ENCODE peak calls at places on chromosomes 6 and 20, in nine cellular contexts. O is esophagus squamous epithelium, J is prostate gland, A is body of pancreas, V is A549, Q is gastrocnemius medialis, P is thyroid gland, Z is uterus, B is heart left ventricle. I is an unnamed sample.

GRCh38 chr6:48736486-48737206 is 625.6 kb upstream of the PTCHD4 start:
- DNase-seq in O (no peak), J (no peak), A (no peak), V (no peak), Q (no peak), P (no peak), Z (no peak), B (no peak), I (no peak)

GRCh38 chr6:217048-217659 is 75.1 kb upstream of the DUSP22 start:
- DNase-seq in O (no peak), J (no peak), A (no peak), V (peak), Q (no peak), P (no peak), Z (no peak), B (no peak), I (peak)

GRCh38 chr20:62356948-62357667 is 10.0 kb downstream of the LAMA5 start:
- DNase-seq in O (no peak), J (no peak), A (peak), V (no peak), Q (no peak), P (no peak), Z (peak), B (peak), I (peak)

GRCh38 chr6:14664112-14664592 is 546.6 kb downstream of the CD83 start:
- DNase-seq in O (no peak), J (no peak), A (no peak), V (no peak), Q (no peak), P (no peak), Z (no peak), B (no peak), I (no peak)

GRCh38 chr6:132391391-132392291 is 9.6 kb downstream of the MOXD1 start:
- DNase-seq in O (peak), J (no peak), A (peak), V (no peak), Q (no peak), P (peak), Z (peak), B (peak), I (no peak)

GRCh38 chr6:166578536-166579233 is 7.8 kb downstream of the RAMACL start:
- DNase-seq in O (no peak), J (no peak), A (no peak), V (no peak), Q (no peak), P (no peak), Z (no peak), B (no peak), I (no peak)

GRCh38 chr20:48691523-48691922 is 136.3 kb downstream of the PREX1 start:
- DNase-seq in O (no peak), J (no peak), A (no peak), V (no peak), Q (no peak), P (no peak), Z (no peak), B (no peak), I (no peak)

GRCh38 chr6:136134751-136135150 is 115.4 kb downstream of the MTFR2 start:
- DNase-seq in O (no peak), J (no peak), A (no peak), V (no peak), Q (no peak), P (no peak), Z (no peak), B (no peak), I (no peak)

DNA sequence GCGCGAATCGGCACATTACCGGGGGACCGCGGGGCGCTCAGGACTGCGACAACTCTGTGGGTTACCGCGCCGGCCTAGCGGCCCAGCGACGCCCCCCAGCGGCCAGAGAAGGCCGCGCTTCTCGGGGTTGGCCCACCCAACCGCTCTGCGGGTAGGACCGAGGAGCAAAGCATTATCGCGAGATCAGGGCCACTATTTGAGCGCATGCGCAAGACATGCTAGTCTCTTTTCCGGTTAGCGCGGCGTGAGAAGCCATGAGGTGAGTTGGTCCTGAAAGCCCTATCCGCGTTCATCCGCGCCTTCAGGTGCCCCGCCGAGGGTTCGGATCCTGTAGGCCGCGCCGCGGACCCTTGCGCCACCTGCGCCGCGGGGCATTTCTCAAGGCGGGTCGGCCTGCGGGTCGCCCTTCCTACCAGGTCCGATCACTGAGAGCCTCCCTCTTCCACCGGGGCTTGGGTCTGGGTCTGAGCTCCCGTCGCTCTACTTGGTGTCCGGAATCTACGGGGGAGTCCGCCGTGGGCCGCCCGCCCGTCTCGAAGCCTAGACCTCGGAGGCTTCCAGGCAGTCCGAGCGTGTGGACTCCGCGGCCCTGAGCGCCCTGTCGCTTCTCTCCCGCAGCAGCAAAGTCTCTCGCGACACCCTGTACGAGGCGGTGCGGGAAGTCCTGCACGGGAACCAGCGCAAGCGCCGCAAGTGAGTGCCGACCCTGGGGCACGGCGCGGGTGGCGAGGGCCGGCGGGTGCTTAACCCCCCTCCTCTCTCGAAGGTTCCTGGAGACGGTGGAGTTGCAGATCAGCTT is at the start of gene RPL10A:
- DNase-seq in O (peak), J (peak), A (peak), V (peak), Q (peak), P (peak), Z (peak), B (peak), I (peak)
- TF ChIP-seq POLR2A in O (no peak), J (peak), A (peak), V (peak), Q (peak), P (peak), Z (peak), B (no peak), I (peak)

DNA sequence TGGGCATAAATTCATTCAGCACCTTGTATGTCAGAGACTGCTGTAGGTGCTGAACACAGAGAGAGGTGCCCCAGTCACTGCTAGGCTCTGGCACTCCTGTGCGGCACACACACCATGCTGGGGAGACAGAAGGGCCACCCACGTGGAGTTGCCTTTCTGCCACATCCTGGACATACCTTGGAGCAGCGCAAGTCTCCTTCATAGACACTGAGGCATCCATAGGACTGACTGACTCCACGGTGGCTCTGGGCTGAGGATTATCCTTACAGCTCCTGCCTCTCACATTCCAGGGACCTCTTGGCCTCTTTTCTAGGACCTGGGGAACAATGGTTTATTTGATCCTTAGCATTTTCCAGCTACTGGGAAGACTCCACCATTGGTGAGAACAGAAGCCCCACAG is 26.0 kb upstream of the SLC22A23 start:
- DNase-seq in O (no peak), J (no peak), A (no peak), V (no peak), Q (no peak), P (no peak), Z (no peak), B (no peak), I (no peak)
- TF ChIP-seq POLR2A in O (no peak), J (no peak), A (no peak), V (no peak), Q (no peak), P (no peak), Z (no peak), B (no peak), I (no peak)

GRCh38 chr20:64069209-64069613 is 6.2 kb downstream of the TCEA2 start:
- DNase-seq in O (no peak), J (no peak), A (no peak), V (no peak), Q (no peak), P (no peak), Z (no peak), B (no peak), I (no peak)
- TF ChIP-seq POLR2A in O (no peak), J (no peak), A (no peak), V (no peak), Q (no peak), P (no peak), Z (no peak), B (no peak), I (no peak)

GRCh38 chr6:147416622-147417021 is 91.9 kb upstream of the SAMD5 start:
- DNase-seq in O (no peak), J (no peak), A (no peak), V (no peak), Q (no peak), P (no peak), Z (no peak), B (no peak), I (no peak)
- TF ChIP-seq POLR2A in O (no peak), J (no peak), A (no peak), V (no peak), Q (no peak), P (no peak), Z (no peak), B (no peak), I (no peak)

DNA sequence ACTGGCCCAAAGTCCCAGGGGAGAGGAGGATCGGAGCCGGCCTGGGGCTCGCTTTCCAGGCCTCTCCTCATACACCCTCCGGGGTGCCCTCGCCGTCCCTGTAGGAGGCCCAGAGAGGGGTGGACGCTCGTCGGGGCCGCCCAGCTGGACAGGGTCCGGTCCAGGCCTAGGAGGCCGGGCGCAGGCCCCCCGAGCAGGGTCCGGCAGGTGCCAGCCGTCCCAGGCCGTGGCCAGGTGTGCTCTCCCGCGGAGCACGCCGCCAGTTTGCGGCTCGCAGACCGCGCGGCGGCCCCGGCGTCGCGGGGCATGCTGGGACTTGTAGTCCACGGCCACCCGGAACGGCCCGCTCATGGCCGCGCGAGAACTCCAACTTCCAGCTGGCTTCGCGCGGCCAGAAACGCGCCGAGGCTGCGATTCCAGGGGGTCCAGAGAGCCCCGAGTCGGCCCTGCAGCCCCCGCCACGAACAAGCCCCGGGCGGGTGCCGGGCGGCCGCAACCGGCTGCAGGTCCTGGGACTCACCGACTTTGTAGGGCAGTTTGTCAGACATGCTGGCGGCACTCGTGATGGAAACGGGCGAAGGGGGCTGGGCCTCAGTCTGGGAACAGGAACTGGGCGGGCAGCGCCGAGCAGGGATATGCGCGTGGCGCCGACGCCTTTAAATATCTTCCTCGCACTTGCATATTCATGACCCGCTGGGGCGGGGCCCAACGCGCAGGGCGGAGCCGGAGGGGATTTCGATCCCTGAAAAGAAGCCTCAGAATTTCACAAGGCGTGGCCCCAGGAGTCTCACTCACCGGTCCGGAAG is at the start of gene AHCY:
- DNase-seq in O (peak), J (peak), A (peak), V (peak), Q (peak), P (peak), Z (peak), B (peak), I (peak)
- TF ChIP-seq POLR2A in O (no peak), J (peak), A (peak), V (peak), Q (peak), P (peak), Z (peak), B (no peak), I (peak)

I was measured in erythroblast.